ENCODE peak calls at places on chromosomes 16 and 17, in six cellular contexts. B is SJCRH30, U is RPMI8226, S is neural progenitor cell, I is GM13977, Q is HEK293T. H is an unnamed sample.

GRCh38 chr17:45293413-45294211 is 23.2 kb downstream of the MAP3K14 start:
- DNase-seq in B (peak; percentile 91), U (peak; percentile 47), S (no peak), I (no peak), Q (no peak), H (peak; percentile 83)

GRCh38 chr16:1039762-1040161 is 32.8 kb upstream of the SSTR5 start:
- DNase-seq in B (no peak), U (peak; percentile 58), S (no peak), I (no peak), Q (no peak), H (no peak)

GRCh38 chr16:82203198-82203597 is 33.2 kb upstream of the MPHOSPH6 start:
- DNase-seq in B (no peak), U (no peak), S (no peak), I (no peak), Q (no peak), H (no peak)

GRCh38 chr17:40556884-40557414 is 8.3 kb downstream of the CCR7 start:
- DNase-seq in B (peak; percentile 74), U (no peak), S (no peak), I (peak; percentile 2), Q (no peak), H (no peak)

GRCh38 chr16:81710596-81710995 is 68.5 kb upstream of the PLCG2 start:
- DNase-seq in B (no peak), U (no peak), S (peak; percentile 77), I (no peak), Q (no peak), H (no peak)

GRCh38 chr16:81431554-81432353 is 12.9 kb upstream of the CMIP start:
- DNase-seq in B (no peak), U (no peak), S (peak; percentile 41), I (no peak), Q (no peak), H (no peak)

GRCh38 chr17:65013613-65014391 is 42.7 kb downstream of the GNA13 start:
- DNase-seq in B (no peak), U (no peak), S (no peak), I (peak; percentile 48), Q (no peak), H (no peak)

GRCh38 chr16:57358527-57359095 is at the start of gene CCL22:
- DNase-seq in B (no peak), U (peak; percentile 69), S (no peak), I (peak; percentile 74), Q (no peak), H (no peak)

GRCh38 chr16:84379008-84379730 is 10.8 kb downstream of the ATP2C2 start:
- DNase-seq in B (no peak), U (no peak), S (no peak), I (no peak), Q (no peak), H (no peak)

GRCh38 chr17:8187517-8188407 is 2.2 kb downstream of the BORCS6 start:
- DNase-seq in B (peak; percentile 97), U (peak; percentile 95), S (peak; percentile 96), I (peak; percentile 82), Q (peak; percentile 75), H (peak; percentile 93)

GRCh38 chr16:1923299-1924034 is 5.3 kb upstream of the HS3ST6 start:
- DNase-seq in B (peak; percentile 81), U (no peak), S (peak; percentile 85), I (no peak), Q (peak; percentile 76), H (peak; percentile 57)

GRCh38 chr17:11986939-11987329 is 10.3 kb downstream of the ZNF18 start:
- DNase-seq in B (peak; percentile 55), U (no peak), S (peak; percentile 56), I (no peak), Q (peak; percentile 30), H (no peak)

GRCh38 chr16:15613676-15614075 is 29.3 kb downstream of the MARF1 start:
- DNase-seq in B (no peak), U (no peak), S (no peak), I (no peak), Q (no peak), H (no peak)

GRCh38 chr16:88382491-88383400 is at the start of gene ZNF469:
- DNase-seq in B (no peak), U (peak; percentile 24), S (peak; percentile 69), I (no peak), Q (peak; percentile 62), H (no peak)

GRCh38 chr17:6753006-6753445 is 2.8 kb upstream of the XAF1 start:
- DNase-seq in B (peak; percentile 60), U (no peak), S (peak; percentile 57), I (peak; percentile 44), Q (no peak), H (no peak)

GRCh38 chr16:4718466-4718865 is 15.6 kb downstream of the ANKS3 start:
- DNase-seq in B (no peak), U (no peak), S (no peak), I (no peak), Q (no peak), H (no peak)

GRCh38 chr17:50213026-50214015 is 11.9 kb upstream of the COL1A1 start:
- DNase-seq in B (peak; percentile 44), U (no peak), S (peak; percentile 71), I (peak; percentile 80), Q (peak; percentile 39), H (peak; percentile 16)

GRCh38 chr16:81655474-81656162 is 123.5 kb upstream of the PLCG2 start:
- DNase-seq in B (no peak), U (no peak), S (no peak), I (no peak), Q (no peak), H (no peak)

GRCh38 chr16:15770512-15770911 is 86.3 kb downstream of the MYH11 start:
- DNase-seq in B (no peak), U (no peak), S (no peak), I (no peak), Q (no peak), H (no peak)

GRCh38 chr17:45345246-45345553 is 28.4 kb upstream of the MAP3K14 start:
- DNase-seq in B (no peak), U (no peak), S (no peak), I (no peak), Q (no peak), H (no peak)

GRCh38 chr16:86566601-86566965 is at the start of gene FOXC2:
- DNase-seq in B (peak; percentile 90), U (no peak), S (peak; percentile 95), I (peak; percentile 78), Q (peak; percentile 85), H (no peak)

GRCh38 chr16:30112197-30113030 is 923 bp downstream of the GDPD3 start:
- DNase-seq in B (peak; percentile 55), U (no peak), S (peak; percentile 68), I (peak; percentile 76), Q (peak; percentile 95), H (no peak)

GRCh38 chr16:35174006-35174405 is 1714.6 kb downstream of the TP53TG3F start:
- DNase-seq in B (no peak), U (no peak), S (no peak), I (no peak), Q (no peak), H (no peak)

GRCh38 chr16:74830646-74831045 is 56.0 kb upstream of the FA2H start:
- DNase-seq in B (no peak), U (no peak), S (no peak), I (no peak), Q (no peak), H (no peak)

H was measured in DMS 273 treated with DMSO at 0.1 percent for 48 hours.